ENCODE peak calls at places on chromosomes 11 and 22, in seven cellular contexts. One of them, this sample, is unnamed. For H3K4me1, the result is how much of the 10 kb centered on the place peaks cover.

GRCh38 chr11:21612326-21612725 is 580.6 kb upstream of the ANO5 start:
- DNase-seq in GM23338: no peak
- DNase-seq in ovary: no peak
- DNase-seq in A549: no peak
- DNase-seq in fibroblast of lung: no peak
- DNase-seq in esophagus muscularis mucosa: no peak
- DNase-seq in HCT116: no peak
- DNase-seq in this sample: no peak

GRCh38 chr11:73429121-73429740 is 53.0 kb downstream of the RELT start:
- DNase-seq in fibroblast of lung: peak
- DNase-seq in esophagus muscularis mucosa: no peak
- DNase-seq in A549: no peak
- DNase-seq in GM23338: no peak
- DNase-seq in HCT116: no peak
- DNase-seq in ovary: no peak
- DNase-seq in this sample: no peak

GRCh38 chr11:48017105-48017874 is 36.9 kb downstream of the PTPRJ start:
- DNase-seq in HCT116: no peak
- DNase-seq in ovary: no peak
- DNase-seq in esophagus muscularis mucosa: no peak
- DNase-seq in GM23338: no peak
- DNase-seq in fibroblast of lung: no peak
- DNase-seq in A549: no peak
- DNase-seq in this sample: no peak

GRCh38 chr11:65429724-65430405 is 7.3 kb downstream of the NEAT1 start:
- DNase-seq in ovary: peak
- DNase-seq in fibroblast of lung: peak
- DNase-seq in A549: no peak
- DNase-seq in GM23338: peak
- DNase-seq in HCT116: no peak
- DNase-seq in esophagus muscularis mucosa: no peak
- DNase-seq in this sample: peak

GRCh38 chr11:108562746-108563581 is 30.6 kb downstream of the EXPH5 start:
- DNase-seq in HCT116: no peak
- DNase-seq in ovary: no peak
- DNase-seq in GM23338: no peak
- DNase-seq in fibroblast of lung: no peak
- DNase-seq in A549: no peak
- DNase-seq in esophagus muscularis mucosa: no peak
- DNase-seq in this sample: no peak

GRCh38 chr11:61080986-61081590 is 21.2 kb upstream of the CD5 start:
- DNase-seq in A549: no peak
- DNase-seq in GM23338: no peak
- DNase-seq in esophagus muscularis mucosa: no peak
- DNase-seq in HCT116: no peak
- DNase-seq in ovary: no peak
- DNase-seq in fibroblast of lung: no peak
- DNase-seq in this sample: peak

GRCh38 chr11:60840711-60841430 is 1.0 kb upstream of the CCDC86 start:
- DNase-seq in GM23338: no peak
- DNase-seq in fibroblast of lung: peak
- DNase-seq in A549: no peak
- DNase-seq in HCT116: no peak
- DNase-seq in ovary: no peak
- DNase-seq in esophagus muscularis mucosa: no peak
- DNase-seq in this sample: no peak

GRCh38 chr11:105229257-105229656 is 89.7 kb upstream of the CARD18 start:
- DNase-seq in ovary: no peak
- DNase-seq in A549: no peak
- DNase-seq in fibroblast of lung: peak
- DNase-seq in esophagus muscularis mucosa: no peak
- DNase-seq in HCT116: no peak
- DNase-seq in GM23338: no peak
- DNase-seq in this sample: no peak

DNA sequence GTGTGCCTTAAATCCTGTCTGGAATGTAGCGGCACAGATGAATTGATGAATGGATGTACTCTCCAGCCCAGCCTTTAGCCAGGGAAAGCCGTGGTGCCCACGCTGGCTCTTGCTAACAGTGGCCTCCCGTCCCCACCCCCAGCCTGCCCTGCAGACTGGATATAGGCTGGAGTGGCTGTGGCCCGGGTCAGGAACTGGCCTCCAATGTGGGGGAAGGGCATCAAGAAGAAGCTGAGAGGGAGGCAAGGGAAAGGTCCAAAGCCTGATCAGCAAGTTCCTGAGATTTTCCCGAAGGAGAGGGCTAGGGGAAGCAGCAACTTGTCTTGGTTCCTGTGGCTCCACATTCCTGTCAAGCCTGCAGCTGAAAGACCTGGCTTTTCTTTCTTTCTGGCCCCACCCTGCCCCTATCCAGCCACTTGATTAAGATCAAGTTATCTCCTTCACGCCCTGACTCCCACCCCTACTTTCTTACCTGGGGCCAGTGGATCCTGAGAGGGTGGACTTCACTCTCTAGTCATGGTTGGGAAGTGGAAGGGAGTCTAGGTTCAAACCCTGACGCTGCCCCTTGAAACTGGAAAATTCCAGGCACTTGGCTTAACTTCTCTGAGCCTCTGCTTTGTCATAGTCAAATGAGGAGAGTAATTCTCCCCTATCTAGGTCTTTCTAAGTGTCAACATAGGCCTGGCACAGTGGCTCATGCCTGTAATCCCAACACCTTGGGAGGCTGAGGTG is 11.0 kb upstream of the MICALL1 start:
- DNase-seq in GM23338: peak
- DNase-seq in ovary: no peak
- DNase-seq in A549: no peak
- DNase-seq in HCT116: no peak
- DNase-seq in fibroblast of lung: no peak
- DNase-seq in esophagus muscularis mucosa: no peak
- DNase-seq in this sample: no peak
- H3K4me1 ChIP-seq in GM23338: under half
- H3K4me1 ChIP-seq in ovary: under half
- H3K4me1 ChIP-seq in A549: under half
- H3K4me1 ChIP-seq in HCT116: half or more
- H3K4me1 ChIP-seq in fibroblast of lung: under half
- H3K4me1 ChIP-seq in esophagus muscularis mucosa: half or more
- H3K4me1 ChIP-seq in this sample: under half

GRCh38 chr11:76671236-76671590 is 666 bp upstream of the LRRC32 start:
- DNase-seq in ovary: no peak
- DNase-seq in A549: no peak
- DNase-seq in esophagus muscularis mucosa: no peak
- DNase-seq in GM23338: no peak
- DNase-seq in fibroblast of lung: no peak
- DNase-seq in HCT116: no peak
- DNase-seq in this sample: no peak
- H3K4me3 ChIP-seq in ovary: peak
- H3K4me3 ChIP-seq in A549: peak
- H3K4me3 ChIP-seq in esophagus muscularis mucosa: peak
- H3K4me3 ChIP-seq in GM23338: peak
- H3K4me3 ChIP-seq in fibroblast of lung: no peak
- H3K4me3 ChIP-seq in HCT116: no peak
- H3K4me3 ChIP-seq in this sample: peak

DNA sequence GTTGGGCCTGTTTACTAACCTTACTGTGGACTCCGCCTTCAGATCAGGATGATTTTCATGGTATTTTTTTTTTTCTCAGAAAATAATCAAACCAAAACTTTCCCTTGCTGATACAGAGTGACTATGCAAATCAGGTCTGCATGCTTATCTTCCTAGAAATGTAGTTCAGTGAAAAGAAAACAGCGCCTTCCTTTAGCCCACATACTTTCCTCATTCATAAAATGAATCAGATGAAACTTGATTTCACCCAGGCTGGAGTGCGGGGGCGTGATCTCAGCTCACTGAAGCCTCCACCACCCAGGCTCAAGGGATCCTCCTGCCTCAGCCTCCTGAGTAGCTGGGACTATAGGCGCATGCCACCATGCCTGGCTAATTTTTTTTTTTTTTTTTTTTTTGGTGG is 26.0 kb downstream of the ZNRF3 start:
- DNase-seq in HCT116: no peak
- DNase-seq in GM23338: no peak
- DNase-seq in ovary: no peak
- DNase-seq in A549: no peak
- DNase-seq in fibroblast of lung: no peak
- DNase-seq in esophagus muscularis mucosa: no peak
- DNase-seq in this sample: no peak
- H3K4me1 ChIP-seq in HCT116: under half
- H3K4me1 ChIP-seq in GM23338: under half
- H3K4me1 ChIP-seq in ovary: under half
- H3K4me1 ChIP-seq in A549: half or more
- H3K4me1 ChIP-seq in fibroblast of lung: under half
- H3K4me1 ChIP-seq in esophagus muscularis mucosa: half or more
- H3K4me1 ChIP-seq in this sample: half or more

DNA sequence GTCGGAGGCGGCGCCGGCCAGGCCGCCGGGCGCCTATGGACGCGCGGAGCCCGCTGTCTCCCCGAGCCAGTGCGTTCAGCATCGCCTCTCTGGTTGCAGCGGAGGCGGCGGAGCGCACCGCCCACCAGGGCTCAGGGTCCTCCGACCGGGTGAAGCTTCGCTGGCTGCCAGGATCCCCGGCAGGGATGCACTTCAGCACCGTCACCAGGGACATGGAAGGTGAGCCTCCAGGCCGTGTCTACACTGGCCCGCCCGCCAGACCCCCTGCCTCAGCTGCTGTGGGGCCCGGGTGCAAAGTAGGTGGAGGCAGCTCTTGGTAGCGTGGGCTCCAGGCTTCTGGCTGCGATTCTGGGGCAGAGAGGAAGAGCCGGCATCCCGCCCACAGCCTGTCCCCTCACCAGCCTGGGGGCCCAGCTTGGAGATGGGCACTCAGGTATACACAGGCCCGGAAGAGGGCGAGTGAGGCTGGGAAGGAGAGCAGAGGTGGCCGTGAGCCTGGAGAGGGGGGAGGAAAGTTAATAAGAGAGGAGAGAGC is 1.1 kb upstream of the TBX1 start:
- DNase-seq in HCT116: no peak
- DNase-seq in A549: no peak
- DNase-seq in GM23338: peak
- DNase-seq in fibroblast of lung: no peak
- DNase-seq in ovary: no peak
- DNase-seq in esophagus muscularis mucosa: no peak
- DNase-seq in this sample: no peak
- H3K4me3 ChIP-seq in HCT116: no peak
- H3K4me3 ChIP-seq in A549: no peak
- H3K4me3 ChIP-seq in GM23338: peak
- H3K4me3 ChIP-seq in fibroblast of lung: no peak
- H3K4me3 ChIP-seq in ovary: no peak
- H3K4me3 ChIP-seq in esophagus muscularis mucosa: peak
- H3K4me3 ChIP-seq in this sample: no peak

GRCh38 chr22:30204742-30205111 is 41.8 kb downstream of the LIF start:
- DNase-seq in A549: no peak
- DNase-seq in fibroblast of lung: peak
- DNase-seq in ovary: peak
- DNase-seq in GM23338: no peak
- DNase-seq in esophagus muscularis mucosa: no peak
- DNase-seq in HCT116: no peak
- DNase-seq in this sample: no peak
- H3K4me1 ChIP-seq in A549: half or more
- H3K4me1 ChIP-seq in fibroblast of lung: under half
- H3K4me1 ChIP-seq in ovary: under half
- H3K4me1 ChIP-seq in GM23338: under half
- H3K4me1 ChIP-seq in esophagus muscularis mucosa: under half
- H3K4me1 ChIP-seq in HCT116: half or more
- H3K4me1 ChIP-seq in this sample: under half

GRCh38 chr22:44711701-44712100 is 9.7 kb downstream of the PRR5 start:
- DNase-seq in HCT116: no peak
- DNase-seq in ovary: no peak
- DNase-seq in GM23338: no peak
- DNase-seq in esophagus muscularis mucosa: no peak
- DNase-seq in A549: no peak
- DNase-seq in fibroblast of lung: no peak
- DNase-seq in this sample: no peak

GRCh38 chr22:44711236-44711560 is 9.2 kb downstream of the PRR5 start:
- DNase-seq in GM23338: no peak
- DNase-seq in esophagus muscularis mucosa: no peak
- DNase-seq in A549: no peak
- DNase-seq in ovary: no peak
- DNase-seq in fibroblast of lung: no peak
- DNase-seq in HCT116: no peak
- DNase-seq in this sample: no peak

GRCh38 chr22:44707752-44708151 is 5.7 kb downstream of the PRR5 start:
- DNase-seq in esophagus muscularis mucosa: no peak
- DNase-seq in A549: no peak
- DNase-seq in GM23338: no peak
- DNase-seq in fibroblast of lung: no peak
- DNase-seq in ovary: no peak
- DNase-seq in HCT116: no peak
- DNase-seq in this sample: no peak

GRCh38 chr22:44710474-44711235 is 8.7 kb downstream of the PRR5 start:
- DNase-seq in HCT116: no peak
- DNase-seq in ovary: no peak
- DNase-seq in fibroblast of lung: no peak
- DNase-seq in A549: no peak
- DNase-seq in GM23338: no peak
- DNase-seq in esophagus muscularis mucosa: no peak
- DNase-seq in this sample: no peak

DNA sequence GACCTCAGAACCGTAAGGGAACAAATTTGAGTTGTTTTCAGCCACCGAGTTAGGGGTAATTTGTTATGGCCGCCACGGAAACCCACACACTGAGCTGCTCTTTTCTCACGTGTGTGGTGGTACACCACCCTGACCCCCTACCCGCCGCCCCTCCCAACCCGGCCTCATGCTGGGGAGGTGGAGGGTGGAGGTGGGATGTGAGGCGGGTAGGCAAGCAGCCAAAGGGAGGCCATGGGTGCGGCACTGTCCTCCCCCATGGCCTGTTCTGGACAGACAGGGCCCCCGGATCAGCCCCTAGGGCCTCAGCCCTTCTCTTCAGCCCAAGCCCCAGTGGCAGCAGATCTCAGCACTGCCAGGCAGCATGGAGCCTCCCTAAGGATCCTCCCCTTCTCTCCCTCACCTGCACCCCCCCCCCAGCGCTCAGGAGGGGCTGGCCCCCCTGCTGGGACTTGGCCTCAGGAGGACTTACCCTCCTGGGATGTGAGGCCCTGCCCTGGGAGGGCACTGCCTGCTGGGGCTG is 7.9 kb downstream of the PRR5 start:
- DNase-seq in ovary: no peak
- DNase-seq in HCT116: no peak
- DNase-seq in GM23338: no peak
- DNase-seq in fibroblast of lung: no peak
- DNase-seq in esophagus muscularis mucosa: no peak
- DNase-seq in A549: no peak
- DNase-seq in this sample: no peak
- H3K4me3 ChIP-seq in ovary: no peak
- H3K4me3 ChIP-seq in HCT116: no peak
- H3K4me3 ChIP-seq in GM23338: no peak
- H3K4me3 ChIP-seq in fibroblast of lung: no peak
- H3K4me3 ChIP-seq in esophagus muscularis mucosa: no peak
- H3K4me3 ChIP-seq in A549: no peak
- H3K4me3 ChIP-seq in this sample: no peak

This sample was measured in right lobe of liver.